ENCODE peak calls at places on chromosomes 1 and 21, in seven cellular contexts. J is transverse colon, N is AG04450, R is spleen, W is cardiac fibroblast, G is dorsolateral prefrontal cortex, D is lower lobe of right lung. C is an unnamed sample.

GRCh38 chr1:32345289-32345827 is 9.3 kb upstream of the MARCKSL1 start:
- DNase-seq in J (peak), N (no peak), R (peak), W (peak), G (no peak), D (no peak), C (no peak)

GRCh38 chr1:6423321-6423999 is 1.1 kb upstream of the ESPN start:
- DNase-seq in J (peak), N (no peak), R (peak), W (peak), G (no peak), D (peak), C (no peak)

GRCh38 chr1:94070746-94071318 is 50.1 kb downstream of the ABCA4 start:
- DNase-seq in J (no peak), N (no peak), R (no peak), W (no peak), G (no peak), D (no peak), C (no peak)

GRCh38 chr21:45297329-45297728 is 9.6 kb upstream of the POFUT2 start:
- DNase-seq in J (peak), N (no peak), R (no peak), W (no peak), G (no peak), D (no peak), C (no peak)

GRCh38 chr1:154999651-155000474 is 2.7 kb upstream of the ZBTB7B start:
- DNase-seq in J (peak), N (no peak), R (peak), W (no peak), G (no peak), D (no peak), C (no peak)

GRCh38 chr1:83497563-83497962 is 501.4 kb downstream of the TTLL7 start:
- DNase-seq in J (no peak), N (no peak), R (no peak), W (peak), G (no peak), D (no peak), C (no peak)

GRCh38 chr1:68116643-68117235 is 66.3 kb upstream of the DIRAS3 start:
- DNase-seq in J (peak), N (no peak), R (no peak), W (peak), G (peak), D (no peak), C (no peak)

GRCh38 chr21:30336596-30336995 is 898 bp downstream of the KRTAP27-1 start:
- DNase-seq in J (no peak), N (no peak), R (no peak), W (peak), G (no peak), D (no peak), C (no peak)

GRCh38 chr1:21956720-21957552 is 19.8 kb upstream of the HSPG2 start:
- DNase-seq in J (peak), N (no peak), R (no peak), W (peak), G (no peak), D (peak), C (no peak)

GRCh38 chr1:54798769-54799641 is 2.1 kb downstream of the TTC22 start:
- DNase-seq in J (peak), N (no peak), R (peak), W (peak), G (no peak), D (no peak), C (no peak)

GRCh38 chr1:107529511-107530149 is 388.8 kb downstream of the NTNG1 start:
- DNase-seq in J (peak), N (no peak), R (no peak), W (peak), G (no peak), D (no peak), C (peak)

GRCh38 chr1:205593967-205594366 is 37.8 kb downstream of the ELK4 start:
- DNase-seq in J (no peak), N (no peak), R (no peak), W (no peak), G (no peak), D (no peak), C (no peak)

GRCh38 chr1:21935891-21936365 is 1.2 kb downstream of the HSPG2 start:
- DNase-seq in J (peak), N (no peak), R (no peak), W (no peak), G (no peak), D (peak), C (no peak)

GRCh38 chr21:34886554-34887385 is 162.3 kb downstream of the RUNX1 start:
- DNase-seq in J (peak), N (no peak), R (peak), W (no peak), G (no peak), D (peak), C (no peak)

GRCh38 chr21:38261851-38262250 is 5.1 kb downstream of the KCNJ15 start:
- DNase-seq in J (no peak), N (no peak), R (no peak), W (peak), G (no peak), D (no peak), C (no peak)

GRCh38 chr1:230542054-230542453 is 100.2 kb upstream of the COG2 start:
- DNase-seq in J (no peak), N (no peak), R (no peak), W (peak), G (no peak), D (no peak), C (no peak)

GRCh38 chr1:13587256-13588030 is 3.8 kb downstream of the PDPN start:
- DNase-seq in J (no peak), N (no peak), R (no peak), W (peak), G (no peak), D (no peak), C (no peak)

GRCh38 chr1:27412502-27412901 is 20.1 kb downstream of the GPR3 start:
- DNase-seq in J (no peak), N (no peak), R (no peak), W (no peak), G (no peak), D (no peak), C (no peak)

GRCh38 chr1:101239095-101240040 is 2.5 kb downstream of the S1PR1 start:
- DNase-seq in J (no peak), N (no peak), R (peak), W (no peak), G (no peak), D (no peak), C (no peak)

GRCh38 chr1:43968348-43968948 is 1.4 kb upstream of the DPH2 start:
- DNase-seq in J (no peak), N (no peak), R (no peak), W (peak), G (no peak), D (no peak), C (no peak)

GRCh38 chr1:196209983-196210382 is 398.3 kb downstream of the KCNT2 start:
- DNase-seq in J (no peak), N (no peak), R (no peak), W (peak), G (no peak), D (no peak), C (peak)

GRCh38 chr1:222547944-222548671 is at the start of gene HHIPL2:
- DNase-seq in J (no peak), N (no peak), R (no peak), W (peak), G (no peak), D (no peak), C (no peak)

GRCh38 chr21:33116669-33117267 is 46.8 kb downstream of the OLIG1 start:
- DNase-seq in J (no peak), N (no peak), R (no peak), W (no peak), G (no peak), D (no peak), C (no peak)

GRCh38 chr1:117616356-117616755 is 10.5 kb downstream of the TENT5C start:
- DNase-seq in J (peak), N (no peak), R (no peak), W (no peak), G (no peak), D (no peak), C (no peak)

GRCh38 chr1:226002667-226003501 is 3.7 kb upstream of the SDE2 start:
- DNase-seq in J (peak), N (no peak), R (peak), W (peak), G (no peak), D (peak), C (no peak)

GRCh38 chr1:35120458-35121133 is 41.4 kb downstream of the ZMYM1 start:
- DNase-seq in J (peak), N (no peak), R (no peak), W (peak), G (no peak), D (no peak), C (no peak)

GRCh38 chr1:248824701-248825100 is 1.0 kb downstream of the SH3BP5L start:
- DNase-seq in J (no peak), N (no peak), R (peak), W (no peak), G (no peak), D (no peak), C (no peak)

GRCh38 chr1:116514708-116515525 is 55.9 kb downstream of the CD58 start:
- DNase-seq in J (no peak), N (no peak), R (peak), W (peak), G (no peak), D (peak), C (peak)

GRCh38 chr1:91020486-91020885 is 1.3 kb downstream of the ZNF644 start:
- DNase-seq in J (no peak), N (no peak), R (no peak), W (no peak), G (no peak), D (no peak), C (no peak)

GRCh38 chr1:981955-982558 is at the start of gene PERM1:
- DNase-seq in J (no peak), N (no peak), R (no peak), W (no peak), G (no peak), D (no peak), C (no peak)
- H3K4me3 ChIP-seq in J (no peak), N (no peak), R (no peak), W (no peak), G (no peak), D (no peak), C (no peak)

GRCh38 chr1:2407166-2407990 is 5.0 kb downstream of the PEX10 start:
- DNase-seq in J (no peak), N (no peak), R (no peak), W (no peak), G (no peak), D (no peak), C (no peak)

GRCh38 chr1:2404890-2405511 is 7.4 kb downstream of the PEX10 start:
- DNase-seq in J (no peak), N (no peak), R (no peak), W (peak), G (no peak), D (no peak), C (no peak)

GRCh38 chr1:2407991-2408275 is 4.4 kb downstream of the PEX10 start:
- DNase-seq in J (no peak), N (no peak), R (no peak), W (no peak), G (no peak), D (no peak), C (no peak)

GRCh38 chr1:2405588-2406295 is 6.6 kb downstream of the PEX10 start:
- DNase-seq in J (no peak), N (no peak), R (no peak), W (peak), G (no peak), D (no peak), C (no peak)

GRCh38 chr1:2406451-2407041 is 5.8 kb downstream of the PEX10 start:
- DNase-seq in J (no peak), N (no peak), R (no peak), W (no peak), G (no peak), D (no peak), C (no peak)
- TF ChIP-seq CTCF in J (no peak), N (no peak), R (no peak), W (no peak), G (no peak), D (no peak), C (peak)

GRCh38 chr1:57421366-57421765 is 2.5 kb downstream of the DAB1 start:
- DNase-seq in J (no peak), N (no peak), R (no peak), W (no peak), G (no peak), D (no peak), C (no peak)

GRCh38 chr1:57422271-57423134 is 1.4 kb downstream of the DAB1 start:
- DNase-seq in J (no peak), N (no peak), R (no peak), W (peak), G (peak), D (no peak), C (no peak)

GRCh38 chr1:57423135-57424131 is at the start of gene DAB1:
- DNase-seq in J (no peak), N (no peak), R (peak), W (peak), G (peak), D (no peak), C (no peak)

DNA sequence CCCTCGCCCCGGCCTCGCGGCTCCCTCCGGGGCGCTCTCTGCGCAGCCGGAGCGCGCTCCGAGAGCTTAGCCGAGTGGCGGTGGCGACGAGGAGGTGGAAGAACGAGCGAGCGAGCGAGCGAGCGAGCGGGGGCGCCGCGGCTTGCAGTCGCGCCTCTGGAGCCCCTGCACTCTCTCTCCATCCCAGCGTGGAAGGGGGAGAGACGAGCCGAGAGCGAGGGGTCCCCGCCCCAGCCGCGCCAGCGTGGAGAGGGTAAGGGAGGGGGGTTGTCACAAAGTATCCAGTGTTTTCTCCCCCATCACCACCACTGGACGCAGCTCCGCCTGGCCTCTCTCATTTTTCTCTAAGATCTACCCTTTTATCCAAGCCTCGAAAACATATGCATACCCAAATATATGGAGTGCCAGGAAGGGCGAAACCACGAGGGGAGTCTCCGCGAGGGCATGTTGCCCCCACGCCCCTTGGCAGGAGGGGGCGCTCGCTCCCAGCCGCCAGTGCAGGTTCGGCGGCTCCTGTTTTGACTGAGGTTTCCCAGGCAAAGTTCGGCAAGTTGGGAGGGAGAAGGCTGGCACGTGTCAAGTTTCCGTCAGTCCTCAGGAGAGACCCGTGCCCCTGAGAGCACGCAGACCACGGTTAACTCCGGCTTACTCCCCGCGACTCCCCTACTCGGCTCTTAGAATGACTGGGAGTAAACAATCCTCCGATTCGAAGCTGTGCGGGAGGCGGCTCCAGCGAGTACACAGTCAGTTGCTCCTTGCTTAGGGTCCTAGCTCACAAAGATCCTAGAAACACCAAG is 569 bp upstream of the DAB1 start:
- DNase-seq in J (no peak), N (no peak), R (no peak), W (peak), G (peak), D (no peak), C (no peak)
- H3K4me3 ChIP-seq in J (no peak), N (peak), R (no peak), W (peak), G (peak), D (no peak), C (peak)

GRCh38 chr1:1550591-1551432 is 10.4 kb upstream of the TMEM240 start:
- DNase-seq in J (no peak), N (no peak), R (no peak), W (peak), G (no peak), D (no peak), C (no peak)
- TF ChIP-seq CTCF in J (peak), N (peak), R (no peak), W (peak), G (peak), D (no peak), C (peak)

DNA sequence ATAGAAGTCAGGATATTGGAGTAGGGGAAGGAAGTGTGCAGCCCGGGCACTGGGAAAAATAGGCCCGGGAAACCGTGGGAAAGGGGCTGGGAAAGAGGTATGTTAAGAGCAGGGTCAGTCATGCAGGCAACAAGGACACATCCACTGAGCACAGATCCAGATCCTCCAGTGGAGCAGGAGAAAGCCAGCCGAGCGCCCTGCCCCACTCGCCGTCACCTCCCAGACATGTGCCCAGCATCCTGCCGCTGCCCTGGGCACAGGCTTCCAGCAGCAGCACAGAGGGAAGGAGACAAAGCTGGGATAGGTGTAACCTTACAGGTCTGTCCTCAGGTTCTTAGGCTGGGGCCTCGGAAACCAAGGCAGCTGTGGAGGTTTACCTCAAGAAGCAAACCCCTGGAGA is 64.2 kb downstream of the FAM163A start:
- DNase-seq in J (no peak), N (no peak), R (peak), W (no peak), G (no peak), D (no peak), C (no peak)
- H3K4me3 ChIP-seq in J (no peak), N (no peak), R (no peak), W (no peak), G (no peak), D (no peak), C (no peak)

DNA sequence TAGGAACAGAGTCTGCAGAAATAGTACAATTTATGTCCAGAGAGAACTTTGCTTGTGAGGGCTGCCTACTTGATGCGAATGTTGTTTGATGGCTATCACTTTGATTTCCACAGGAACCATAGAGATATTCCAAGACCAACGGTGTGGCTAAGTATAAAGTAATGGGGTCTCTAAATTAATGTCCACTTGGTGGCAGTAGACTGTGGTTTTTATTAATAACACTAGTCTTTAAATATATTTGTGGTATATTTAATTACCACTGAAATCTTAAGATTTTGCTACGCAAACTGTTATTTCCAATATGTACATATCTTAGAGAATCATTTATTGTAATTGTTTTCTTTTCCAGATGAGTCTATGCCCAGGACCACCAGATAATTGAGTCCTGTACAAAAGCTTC is 647.9 kb downstream of the PLA2G4A start:
- DNase-seq in J (no peak), N (no peak), R (no peak), W (peak), G (no peak), D (no peak), C (no peak)
- TF ChIP-seq CTCF in J (no peak), N (peak), R (no peak), W (peak), G (peak), D (no peak), C (no peak)

DNA sequence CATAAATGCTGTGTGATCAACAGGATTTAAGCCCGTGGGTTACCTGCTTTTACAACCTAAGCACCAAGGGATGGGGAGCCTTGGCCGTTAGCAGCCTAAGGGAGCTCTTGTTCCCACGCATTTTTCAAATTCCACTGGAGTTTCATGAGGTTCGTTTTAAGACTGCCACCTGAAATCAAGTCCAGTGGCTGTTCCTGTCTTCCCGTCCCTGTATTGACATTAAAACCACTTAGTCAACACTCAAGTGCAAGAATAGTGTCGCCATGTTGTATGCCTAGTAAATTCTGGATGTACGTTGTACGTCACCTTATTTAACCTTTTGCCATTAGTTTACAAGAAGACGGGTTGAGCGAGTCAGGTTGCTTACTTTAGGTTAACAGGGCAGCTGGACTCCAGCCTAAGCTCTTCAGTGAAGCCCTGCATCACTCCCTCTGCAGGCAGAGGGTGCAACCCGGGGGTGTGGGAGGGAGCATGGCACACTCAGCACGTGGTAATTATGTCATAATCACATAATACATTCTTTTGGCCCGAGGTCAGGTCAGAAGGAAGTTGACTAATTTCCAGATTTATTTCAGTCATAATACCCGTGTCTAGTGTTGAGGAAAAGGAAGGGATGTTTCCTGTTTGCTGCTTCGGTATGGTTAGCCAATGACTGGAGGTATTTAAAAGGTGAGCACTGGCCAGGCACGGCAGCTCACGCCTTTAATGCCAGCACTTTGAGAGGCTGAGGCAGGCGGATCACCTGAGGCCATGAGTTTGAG is 42.5 kb downstream of the CNST start:
- DNase-seq in J (peak), N (peak), R (no peak), W (peak), G (no peak), D (peak), C (peak)
- H3K4me3 ChIP-seq in J (no peak), N (no peak), R (no peak), W (no peak), G (no peak), D (no peak), C (no peak)

DNA sequence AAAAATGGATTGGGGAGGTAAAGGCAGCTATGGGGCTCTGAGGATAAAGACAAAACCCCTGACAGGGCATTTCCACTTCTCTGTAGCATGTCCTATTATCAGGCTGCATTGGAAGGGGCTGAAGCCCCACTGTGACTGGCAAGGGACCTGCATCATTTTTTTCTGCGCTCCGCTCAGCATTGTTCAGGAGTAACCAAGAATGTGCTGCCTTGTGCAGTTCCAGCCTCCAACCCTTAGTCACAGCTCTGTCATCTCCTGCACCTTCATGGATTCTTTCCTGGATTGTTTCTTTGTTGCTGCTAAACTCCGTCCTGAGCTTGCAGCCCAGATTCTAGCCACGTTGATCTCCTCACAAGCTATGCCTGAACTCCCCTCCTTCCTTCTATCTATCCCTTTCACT is 37.4 kb downstream of the SERTAD4 start:
- DNase-seq in J (no peak), N (no peak), R (no peak), W (no peak), G (no peak), D (no peak), C (no peak)
- TF ChIP-seq CTCF in J (no peak), N (no peak), R (no peak), W (no peak), G (no peak), D (no peak), C (no peak)

GRCh38 chr1:29084196-29084521 is 39.5 kb downstream of the TMEM200B start:
- DNase-seq in J (no peak), N (no peak), R (no peak), W (no peak), G (no peak), D (no peak), C (no peak)

GRCh38 chr1:29081201-29081600 is 42.5 kb downstream of the TMEM200B start:
- DNase-seq in J (no peak), N (no peak), R (no peak), W (no peak), G (no peak), D (no peak), C (no peak)

GRCh38 chr1:29082519-29082918 is 41.2 kb downstream of the TMEM200B start:
- DNase-seq in J (no peak), N (no peak), R (no peak), W (no peak), G (no peak), D (no peak), C (no peak)

GRCh38 chr1:29083318-29084195 is 40.1 kb downstream of the TMEM200B start:
- DNase-seq in J (no peak), N (no peak), R (no peak), W (no peak), G (no peak), D (no peak), C (no peak)
- H3K4me3 ChIP-seq in J (no peak), N (no peak), R (no peak), W (no peak), G (no peak), D (no peak), C (no peak)

C was measured in AG09309.